ENCODE peak calls at places on chromosome 10, in ten cellular contexts. O is psoas muscle, A is tibial artery, T is Panc1, B is fibroblast of lung, X is cardiac muscle cell, M is A549, P is colonic mucosa, D is heart left ventricle, F is neural progenitor cell. W is an unnamed sample. For H3K4me1 and H3K9me3, the result is how much of the 10 kb centered on the place peaks cover.

GRCh38 chr10:72893136-72893798 is at the start of gene OIT3:
- DNase-seq in O (no peak), A (no peak), T (no peak), B (no peak), X (peak), M (no peak), P (no peak), D (no peak), F (peak), W (no peak)

GRCh38 chr10:116737582-116738358 is 4.6 kb downstream of the HSPA12A start:
- DNase-seq in O (no peak), A (no peak), T (no peak), B (no peak), X (no peak), M (peak), P (no peak), D (no peak), F (no peak), W (no peak)

GRCh38 chr10:43249151-43249961 is 17.5 kb downstream of the RASGEF1A start:
- DNase-seq in O (no peak), A (peak), T (no peak), B (no peak), X (no peak), M (no peak), P (no peak), D (peak), F (no peak), W (no peak)

GRCh38 chr10:83469719-83470336 is 669.5 kb upstream of the GHITM start:
- DNase-seq in O (no peak), A (no peak), T (no peak), B (peak), X (no peak), M (no peak), P (no peak), D (no peak), F (no peak), W (no peak)

GRCh38 chr10:77602913-77603528 is 34.6 kb downstream of the KCNMA1 start:
- DNase-seq in O (no peak), A (no peak), T (no peak), B (no peak), X (no peak), M (no peak), P (no peak), D (no peak), F (no peak), W (no peak)

GRCh38 chr10:541750-542371 is 147.6 kb downstream of the DIP2C start:
- DNase-seq in O (no peak), A (peak), T (no peak), B (no peak), X (no peak), M (no peak), P (no peak), D (peak), F (no peak), W (peak)

GRCh38 chr10:95389176-95389575 is 98.4 kb upstream of the PDLIM1 start:
- DNase-seq in O (no peak), A (no peak), T (no peak), B (no peak), X (no peak), M (no peak), P (no peak), D (no peak), F (no peak), W (no peak)

GRCh38 chr10:6141296-6142151 is 52.7 kb downstream of the RBM17 start:
- DNase-seq in O (peak), A (no peak), T (no peak), B (peak), X (peak), M (peak), P (no peak), D (peak), F (no peak), W (no peak)

GRCh38 chr10:84352251-84352842 is 24.0 kb downstream of the CCSER2 start:
- DNase-seq in O (no peak), A (no peak), T (no peak), B (peak), X (peak), M (peak), P (peak), D (peak), F (peak), W (peak)

GRCh38 chr10:6423004-6423403 is 157.1 kb downstream of the PRKCQ start:
- DNase-seq in O (no peak), A (no peak), T (no peak), B (peak), X (no peak), M (no peak), P (no peak), D (no peak), F (no peak), W (no peak)

GRCh38 chr10:33174674-33175073 is 159.8 kb downstream of the NRP1 start:
- DNase-seq in O (no peak), A (no peak), T (no peak), B (no peak), X (no peak), M (no peak), P (no peak), D (no peak), F (no peak), W (no peak)

GRCh38 chr10:3808689-3809199 is 23.7 kb upstream of the KLF6 start:
- DNase-seq in O (no peak), A (no peak), T (no peak), B (no peak), X (no peak), M (no peak), P (no peak), D (no peak), F (no peak), W (no peak)
- H3K4me1 ChIP-seq in O (half or more), A (under half), T (half or more), B (under half), X (under half), M (half or more), P (under half), D (half or more), F (under half), W (under half)

GRCh38 chr10:80154978-80155695 is 22.6 kb downstream of the PLAC9 start:
- DNase-seq in O (no peak), A (no peak), T (no peak), B (peak), X (peak), M (no peak), P (no peak), D (no peak), F (no peak), W (no peak)
- H3K4me3 ChIP-seq in O (no peak), A (no peak), T (no peak), B (no peak), X (no peak), M (no peak), P (no peak), D (no peak), F (no peak), W (no peak)

GRCh38 chr10:126948355-126949160 is 43.3 kb downstream of the DOCK1 start:
- DNase-seq in O (no peak), A (no peak), T (no peak), B (no peak), X (no peak), M (no peak), P (no peak), D (no peak), F (no peak), W (no peak)
- H3K9me3 ChIP-seq in O (under half), A (under half), T (under half), B (under half), X (under half), M (under half), P (under half), D (under half), F (under half), W (under half)

GRCh38 chr10:74587109-74587508 is 239.3 kb upstream of the KAT6B start:
- DNase-seq in O (no peak), A (no peak), T (no peak), B (no peak), X (no peak), M (no peak), P (no peak), D (no peak), F (no peak), W (no peak)
- H3K4me1 ChIP-seq in O (half or more), A (under half), T (under half), B (under half), X (half or more), M (under half), P (under half), D (half or more), F (under half), W (under half)

GRCh38 chr10:129780158-129780557 is 183.9 kb downstream of the EBF3 start:
- DNase-seq in O (no peak), A (peak), T (no peak), B (no peak), X (no peak), M (no peak), P (no peak), D (no peak), F (no peak), W (no peak)

GRCh38 chr10:129777687-129778086 is 186.4 kb downstream of the EBF3 start:
- DNase-seq in O (no peak), A (peak), T (no peak), B (no peak), X (no peak), M (no peak), P (no peak), D (no peak), F (no peak), W (no peak)

GRCh38 chr10:129778571-129778970 is 185.5 kb downstream of the EBF3 start:
- DNase-seq in O (no peak), A (no peak), T (no peak), B (no peak), X (no peak), M (no peak), P (no peak), D (no peak), F (no peak), W (no peak)

GRCh38 chr10:129780901-129781795 is 182.9 kb downstream of the EBF3 start:
- DNase-seq in O (no peak), A (peak), T (no peak), B (no peak), X (no peak), M (no peak), P (no peak), D (no peak), F (no peak), W (no peak)

GRCh38 chr10:129779126-129779525 is 184.9 kb downstream of the EBF3 start:
- DNase-seq in O (no peak), A (no peak), T (no peak), B (no peak), X (no peak), M (no peak), P (no peak), D (no peak), F (no peak), W (no peak)
- H3K4me3 ChIP-seq in O (no peak), A (no peak), T (no peak), B (no peak), X (no peak), M (no peak), P (no peak), D (no peak), F (no peak), W (no peak)

GRCh38 chr10:17655567-17656146 is 11.7 kb downstream of the STAM start:
- DNase-seq in O (no peak), A (no peak), T (no peak), B (peak), X (no peak), M (no peak), P (no peak), D (no peak), F (no peak), W (no peak)
- H3K9me3 ChIP-seq in O (under half), A (under half), T (under half), B (under half), X (under half), M (under half), P (under half), D (under half), F (under half), W (under half)

GRCh38 chr10:110500515-110500905 is 2.8 kb downstream of the DUSP5 start:
- DNase-seq in O (no peak), A (no peak), T (no peak), B (peak), X (peak), M (no peak), P (no peak), D (peak), F (no peak), W (no peak)

GRCh38 chr10:110502851-110503301 is 5.2 kb downstream of the DUSP5 start:
- DNase-seq in O (no peak), A (peak), T (no peak), B (peak), X (peak), M (no peak), P (peak), D (peak), F (no peak), W (peak)

GRCh38 chr10:110499796-110500514 is 2.2 kb downstream of the DUSP5 start:
- DNase-seq in O (no peak), A (no peak), T (no peak), B (no peak), X (no peak), M (no peak), P (no peak), D (no peak), F (no peak), W (no peak)

GRCh38 chr10:110502072-110502845 is 4.6 kb downstream of the DUSP5 start:
- DNase-seq in O (no peak), A (no peak), T (no peak), B (no peak), X (no peak), M (no peak), P (no peak), D (no peak), F (no peak), W (no peak)

DNA sequence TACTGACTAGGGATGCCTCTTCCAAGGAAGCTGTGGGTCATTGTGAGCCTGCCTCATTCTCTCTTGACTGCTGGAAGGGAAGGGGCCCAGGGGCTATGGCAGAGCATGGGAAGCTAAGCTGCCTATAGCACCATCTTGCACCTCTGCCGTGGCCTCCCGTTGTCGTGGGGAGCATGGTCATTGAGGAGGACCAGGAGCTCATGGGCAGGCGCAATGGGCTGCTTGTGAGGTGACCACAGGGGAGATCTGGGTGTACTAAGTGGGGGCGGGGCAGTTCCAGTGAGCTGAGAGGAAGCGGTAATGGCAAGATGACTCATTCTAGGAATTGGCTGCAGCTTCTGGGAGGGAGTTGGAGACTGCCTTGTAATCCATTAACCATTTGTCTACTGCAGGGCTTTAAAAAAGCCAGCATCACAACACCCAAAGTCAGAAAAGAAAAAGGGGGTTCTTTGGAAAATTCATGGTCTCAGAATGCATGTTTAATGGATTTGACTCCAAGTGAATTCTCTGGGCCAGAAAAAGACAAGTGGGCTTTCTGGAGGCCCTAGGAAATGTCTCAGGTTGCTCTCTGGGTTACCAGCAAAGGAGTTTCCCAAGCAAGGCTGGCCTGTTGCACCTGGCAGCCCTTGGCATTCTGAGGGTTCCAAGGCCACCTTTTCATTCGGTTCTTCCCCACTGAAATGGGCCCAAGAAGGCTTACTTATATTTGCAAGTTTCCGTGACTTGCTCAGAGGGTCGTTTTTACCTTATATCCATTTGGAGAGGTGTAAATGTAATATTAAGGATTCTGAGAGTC is 3.6 kb downstream of the DUSP5 start:
- DNase-seq in O (peak), A (peak), T (peak), B (peak), X (peak), M (peak), P (peak), D (peak), F (peak), W (peak)
- H3K4me1 ChIP-seq in O (under half), A (under half), T (half or more), B (under half), X (under half), M (half or more), P (under half), D (half or more), F (under half), W (under half)